ENCODE peak calls at places on chromosomes 3 and 15, in seven cellular contexts. X is fibroblast of villous mesenchyme, Z is left ventricle myocardium inferior, K is psoas muscle, M is GM10248, Q is endothelial cell, T is PC-3. V is an unnamed sample.

GRCh38 chr3:4888913-4889846 is 90.1 kb upstream of the BHLHE40 start:
- DNase-seq in K (no peak), M (peak; percentile 50), Q (no peak), T (peak; percentile 31), X (no peak), Z (no peak), V (no peak)

GRCh38 chr3:114290911-114291901 is 2.6 kb upstream of the TIGIT start:
- DNase-seq in Z (peak; percentile 33), K (peak; percentile 75), X (peak; percentile 54), M (peak; percentile 85), Q (peak; percentile 90), T (peak; percentile 59), V (peak; percentile 88)

GRCh38 chr3:161649900-161650484 is 153.4 kb downstream of the OTOL1 start:
- DNase-seq in M (no peak), K (no peak), Q (no peak), T (peak; percentile 67), X (peak; percentile 6), Z (no peak), V (no peak)

GRCh38 chr3:139260041-139260486 is 83.8 kb upstream of the MRPS22 start:
- DNase-seq in Z (no peak), Q (no peak), X (no peak), M (no peak), T (no peak), K (no peak), V (no peak)

GRCh38 chr3:71680588-71680987 is 44.6 kb downstream of the EIF4E3 start:
- DNase-seq in T (peak; percentile 77), Q (no peak), Z (no peak), M (no peak), X (peak; percentile 83), K (no peak), V (no peak)

GRCh38 chr3:121855555-121855954 is 20.5 kb downstream of the EAF2 start:
- DNase-seq in M (no peak), Z (no peak), X (peak; percentile 1), K (no peak), T (peak; percentile 73), Q (no peak), V (no peak)

GRCh38 chr3:35528728-35529127 is 110.6 kb upstream of the ARPP21 start:
- DNase-seq in M (no peak), T (no peak), X (no peak), K (no peak), Z (no peak), Q (no peak), V (no peak)

GRCh38 chr3:186588619-186589018 is 18.1 kb downstream of the DNAJB11 start:
- DNase-seq in M (no peak), X (no peak), K (no peak), Z (no peak), Q (no peak), T (peak; percentile 78), V (no peak)

GRCh38 chr3:168040624-168041208 is 55.0 kb downstream of the GOLIM4 start:
- DNase-seq in M (peak; percentile 26), Z (no peak), K (no peak), T (peak; percentile 63), Q (peak; percentile 18), X (peak; percentile 89), V (no peak)

GRCh38 chr15:58495836-58496501 is 64.2 kb downstream of the LIPC start:
- DNase-seq in Z (no peak), X (peak; percentile 74), K (no peak), M (no peak), T (no peak), Q (no peak), V (no peak)

GRCh38 chr3:115823083-115823482 is 199.8 kb downstream of the GAP43 start:
- DNase-seq in M (no peak), X (no peak), Q (no peak), Z (no peak), K (no peak), T (peak; percentile 19), V (no peak)

GRCh38 chr3:155022896-155023295 is 57.2 kb upstream of the MME start:
- DNase-seq in Z (no peak), M (no peak), T (no peak), X (no peak), K (no peak), Q (no peak), V (no peak)

GRCh38 chr15:85956515-85957275 is 123.0 kb upstream of the AGBL1 start:
- DNase-seq in K (no peak), M (no peak), Z (no peak), Q (no peak), T (no peak), X (peak; percentile 5), V (no peak)

GRCh38 chr3:101823525-101823924 is 25.8 kb upstream of the NFKBIZ start:
- DNase-seq in T (no peak), Z (no peak), M (no peak), X (peak; percentile 43), K (no peak), Q (no peak), V (no peak)

GRCh38 chr3:177451277-177451880 is 254.1 kb upstream of the TBL1XR1 start:
- DNase-seq in X (no peak), Q (no peak), T (no peak), M (no peak), K (no peak), Z (no peak), V (no peak)

GRCh38 chr3:171088984-171089754 is 62.6 kb upstream of the SLC2A2 start:
- DNase-seq in Q (no peak), X (peak; percentile 87), M (no peak), T (peak; percentile 83), K (no peak), Z (no peak), V (no peak)

GRCh38 chr15:45023659-45024320 is 795 bp downstream of the SORD start:
- DNase-seq in M (no peak), T (peak; percentile 54), Q (no peak), Z (no peak), K (no peak), X (peak; percentile 3), V (no peak)

GRCh38 chr3:38587548-38588131 is 61.8 kb downstream of the SCN5A start:
- DNase-seq in X (no peak), K (peak; percentile 31), Z (no peak), M (no peak), T (no peak), Q (no peak), V (peak; percentile 6)

GRCh38 chr15:41018534-41018933 is 65.3 kb downstream of the CHAC1 start:
- DNase-seq in T (peak; percentile 89), M (no peak), Q (peak; percentile 30), X (peak; percentile 64), K (no peak), Z (no peak), V (no peak)

GRCh38 chr15:29278436-29279099 is 8.9 kb upstream of the NSMCE3 start:
- DNase-seq in K (no peak), Q (no peak), M (no peak), T (peak; percentile 83), Z (no peak), X (peak; percentile 18), V (no peak)

GRCh38 chr15:36905908-36906307 is 194.4 kb downstream of the MEIS2 start:
- DNase-seq in X (peak; percentile 70), Q (no peak), M (no peak), K (no peak), Z (no peak), T (no peak), V (no peak)

GRCh38 chr15:55819397-55820034 is 76.6 kb upstream of the PRTG start:
- DNase-seq in Q (no peak), Z (no peak), K (no peak), M (no peak), X (no peak), T (no peak), V (no peak)

GRCh38 chr3:122948398-122948797 is 79.2 kb downstream of the SEMA5B start:
- DNase-seq in X (no peak), M (no peak), Q (no peak), Z (no peak), K (no peak), T (no peak), V (no peak)

DNA sequence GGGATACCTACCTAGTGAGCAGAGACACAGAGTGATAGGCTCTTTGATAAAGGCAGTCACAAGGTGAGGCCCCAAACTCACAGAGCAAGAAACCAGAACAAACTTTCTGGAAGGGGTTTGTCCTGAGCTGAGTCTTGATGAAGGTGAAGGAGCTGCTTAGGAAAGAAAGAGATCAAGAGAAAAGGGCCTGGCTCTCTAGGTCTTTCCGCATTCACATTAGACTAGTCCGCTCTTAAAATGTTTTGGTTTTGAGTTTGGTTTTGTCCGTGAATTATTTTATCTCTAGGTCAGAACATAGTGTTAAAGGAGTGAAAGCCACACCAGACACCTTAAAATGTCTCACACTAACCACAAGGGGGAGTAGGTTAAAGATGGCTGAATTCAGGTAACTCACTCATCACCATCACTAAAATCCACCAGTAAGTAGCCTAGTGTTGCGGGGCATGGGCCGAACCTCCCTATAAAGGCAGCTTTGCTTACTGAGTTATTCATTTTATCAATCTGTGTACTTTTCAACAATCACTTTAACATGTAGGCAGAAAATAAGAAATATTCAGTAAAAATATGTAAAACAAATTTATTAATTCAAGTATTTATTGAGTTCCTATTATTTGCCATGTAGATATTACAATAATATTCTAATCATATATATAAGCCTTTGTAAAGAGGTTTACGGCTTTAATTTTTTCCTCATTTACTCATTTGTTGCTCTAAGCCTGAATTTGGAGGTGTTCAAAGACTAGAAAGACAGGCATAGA is 121.5 kb upstream of the TSC22D2 start:
- DNase-seq in T (peak; percentile 80), M (peak; percentile 36), K (no peak), Q (peak; percentile 4), Z (no peak), X (peak; percentile 60), V (no peak)
- TF ChIP-seq CTCF in T (peak; percentile 87), M (peak; percentile 56), K (peak; percentile 63), Q (peak; percentile 48), Z (peak; percentile 70), X (peak; percentile 68), V (peak; percentile 54)

DNA sequence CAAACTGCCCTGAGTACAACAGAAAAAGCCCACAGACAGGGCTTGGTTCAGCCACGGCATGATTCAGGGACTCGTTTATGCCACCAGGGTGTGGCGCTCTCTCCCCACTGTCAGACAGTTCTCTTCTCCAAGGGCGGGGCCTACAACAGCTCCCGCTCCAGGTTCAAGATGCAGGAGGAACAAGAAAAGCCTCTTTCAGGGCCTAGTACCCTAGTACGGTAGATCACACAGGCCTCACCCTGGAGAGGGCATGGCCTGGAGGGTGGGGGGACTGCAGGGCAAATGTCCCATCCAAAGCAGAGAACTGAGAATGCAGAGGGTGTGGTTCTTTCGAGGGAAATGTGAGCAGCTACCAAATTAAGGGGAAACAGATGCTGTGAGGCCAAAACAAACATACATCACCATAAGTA is 12.0 kb downstream of the MESD start:
- DNase-seq in X (peak; percentile 64), T (peak; percentile 43), Z (peak; percentile 46), K (peak; percentile 74), M (peak; percentile 32), Q (peak; percentile 73), V (peak; percentile 22)
- TF ChIP-seq CTCF in X (peak; percentile 74), T (peak; percentile 70), Z (peak; percentile 66), K (peak; percentile 55), M (peak; percentile 25), Q (peak; percentile 53), V (no peak)

GRCh38 chr3:156298014-156298413 is 177.6 kb downstream of the KCNAB1 start:
- DNase-seq in Z (no peak), T (no peak), X (no peak), M (no peak), K (no peak), Q (no peak), V (no peak)
- TF ChIP-seq CTCF in Z (no peak), T (no peak), X (no peak), M (no peak), K (no peak), Q (no peak), V (no peak)

DNA sequence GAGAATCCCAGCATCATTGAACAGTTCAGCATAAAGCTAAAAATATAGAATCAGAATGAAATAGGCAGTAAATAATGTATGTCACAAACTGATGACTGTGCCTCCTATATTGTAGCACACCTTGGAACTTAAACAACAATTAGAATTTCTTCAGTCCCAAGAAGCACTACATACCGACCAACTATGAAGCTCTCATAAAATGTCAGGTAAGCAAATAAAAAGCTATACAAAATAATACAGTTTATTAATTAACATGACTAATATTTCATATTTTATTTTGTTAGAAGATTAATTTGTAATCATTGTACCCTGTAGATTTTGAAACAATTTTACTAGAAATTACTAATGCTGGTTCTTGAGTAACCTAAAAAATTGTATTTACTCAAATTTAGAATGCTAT is 85.1 kb upstream of the GK5 start:
- DNase-seq in X (no peak), T (no peak), M (no peak), Z (no peak), Q (no peak), K (no peak), V (no peak)
- TF ChIP-seq CTCF in X (no peak), T (no peak), M (no peak), Z (no peak), Q (no peak), K (no peak), V (no peak)

V was measured in activated B cell treated with CpG ODN at 0.5 μM for 24 hours.